ENCODE peak calls at places on chromosomes 3 and 15, in five cellular contexts. O is H1, Y is mesenchymal stem cell, U is neuronal stem cell, V is trophoblast cell. J is an unnamed sample.

GRCh38 chr3:46865034-46865507 is 1.8 kb upstream of the MYL3 start:
- DNase-seq in O (no peak), U (no peak), V (peak), Y (no peak), J (no peak)

GRCh38 chr15:38332711-38333110 is 80.1 kb downstream of the SPRED1 start:
- DNase-seq in U (no peak), O (no peak), V (no peak), Y (no peak), J (no peak)

GRCh38 chr3:129688310-129688895 is 81.9 kb upstream of the PLXND1 start:
- DNase-seq in O (peak), Y (peak), V (no peak), U (peak), J (peak)

GRCh38 chr3:171458056-171458856 is 1.9 kb downstream of the TNIK start:
- DNase-seq in O (no peak), Y (peak), U (peak), V (no peak), J (peak)

GRCh38 chr3:94775746-94776145 is 712.9 kb downstream of the NSUN3 start:
- DNase-seq in U (no peak), V (no peak), Y (no peak), O (no peak), J (no peak)

GRCh38 chr3:43580181-43580580 is 41.6 kb downstream of the ANO10 start:
- DNase-seq in V (peak), U (no peak), Y (no peak), O (no peak), J (no peak)

GRCh38 chr15:70669006-70669602 is 94.3 kb downstream of the UACA start:
- DNase-seq in Y (peak), U (no peak), O (no peak), V (no peak), J (no peak)

GRCh38 chr15:67193223-67194009 is 61.0 kb downstream of the AAGAB start:
- DNase-seq in V (peak), Y (no peak), O (peak), U (no peak), J (no peak)

DNA sequence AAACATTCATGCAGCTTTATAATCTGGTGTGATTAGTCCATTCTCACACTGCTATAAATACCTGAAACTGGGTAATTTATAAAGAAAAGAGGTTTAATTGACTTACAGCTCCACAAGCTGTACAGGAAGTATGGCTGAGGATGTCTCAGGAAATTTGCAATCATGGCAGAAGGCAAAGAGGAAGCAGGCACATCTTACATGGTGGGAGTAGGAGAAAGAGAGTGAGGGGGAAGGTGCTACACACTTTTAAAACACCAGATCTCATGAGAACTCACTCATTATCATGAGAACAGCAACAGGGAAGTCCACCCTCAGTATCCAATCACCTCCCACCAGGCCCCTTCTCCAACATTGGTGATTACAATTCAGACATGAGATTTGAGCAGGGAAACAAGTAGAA is 24.0 kb upstream of the ACP3 start:
- DNase-seq in V (no peak), Y (no peak), U (no peak), O (no peak), J (no peak)
- H2BK12ac ChIP-seq in V (no peak), Y (no peak), U (no peak), O (no peak), J (no peak)

DNA sequence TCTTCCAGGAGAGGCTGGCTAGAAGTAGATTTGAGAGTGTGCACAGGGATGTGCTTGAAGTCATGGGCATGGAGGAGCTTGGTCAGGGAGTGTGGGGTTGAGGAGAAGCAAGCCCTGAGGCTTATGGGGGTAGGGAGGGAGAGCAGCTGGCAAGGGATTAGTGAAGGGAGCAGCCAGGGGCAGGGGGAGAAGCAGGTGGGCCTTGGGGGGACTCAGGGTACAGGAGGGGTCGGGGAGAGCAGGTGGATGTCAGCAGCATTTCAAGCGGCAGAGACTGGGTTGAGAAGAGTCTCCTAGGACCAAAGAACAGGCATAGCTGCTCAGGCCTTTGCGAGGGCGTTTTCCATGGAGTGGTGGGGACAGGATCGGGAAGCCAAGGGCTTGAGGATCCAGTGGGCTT is 3.4 kb upstream of the LMAN1L start:
- DNase-seq in U (no peak), Y (no peak), O (no peak), V (no peak), J (no peak)
- H2BK12ac ChIP-seq in U (no peak), Y (no peak), O (peak), V (no peak), J (no peak)

GRCh38 chr3:37604336-37604833 is 257.3 kb upstream of the CTDSPL start:
- DNase-seq in V (no peak), U (no peak), O (no peak), Y (no peak), J (no peak)
- H2BK12ac ChIP-seq in V (no peak), U (no peak), O (no peak), Y (no peak), J (no peak)

GRCh38 chr3:38116471-38117162 is 20.3 kb downstream of the ACAA1 start:
- DNase-seq in Y (no peak), U (no peak), V (no peak), O (no peak), J (no peak)

GRCh38 chr3:38115645-38116427 is 21.1 kb downstream of the ACAA1 start:
- DNase-seq in O (no peak), V (no peak), Y (no peak), U (no peak), J (no peak)

GRCh38 chr3:38114875-38115644 is 21.9 kb downstream of the ACAA1 start:
- DNase-seq in Y (no peak), O (no peak), U (no peak), V (no peak), J (peak)

GRCh38 chr3:38112378-38112761 is 24.6 kb downstream of the ACAA1 start:
- DNase-seq in O (no peak), Y (no peak), V (no peak), U (no peak), J (no peak)

DNA sequence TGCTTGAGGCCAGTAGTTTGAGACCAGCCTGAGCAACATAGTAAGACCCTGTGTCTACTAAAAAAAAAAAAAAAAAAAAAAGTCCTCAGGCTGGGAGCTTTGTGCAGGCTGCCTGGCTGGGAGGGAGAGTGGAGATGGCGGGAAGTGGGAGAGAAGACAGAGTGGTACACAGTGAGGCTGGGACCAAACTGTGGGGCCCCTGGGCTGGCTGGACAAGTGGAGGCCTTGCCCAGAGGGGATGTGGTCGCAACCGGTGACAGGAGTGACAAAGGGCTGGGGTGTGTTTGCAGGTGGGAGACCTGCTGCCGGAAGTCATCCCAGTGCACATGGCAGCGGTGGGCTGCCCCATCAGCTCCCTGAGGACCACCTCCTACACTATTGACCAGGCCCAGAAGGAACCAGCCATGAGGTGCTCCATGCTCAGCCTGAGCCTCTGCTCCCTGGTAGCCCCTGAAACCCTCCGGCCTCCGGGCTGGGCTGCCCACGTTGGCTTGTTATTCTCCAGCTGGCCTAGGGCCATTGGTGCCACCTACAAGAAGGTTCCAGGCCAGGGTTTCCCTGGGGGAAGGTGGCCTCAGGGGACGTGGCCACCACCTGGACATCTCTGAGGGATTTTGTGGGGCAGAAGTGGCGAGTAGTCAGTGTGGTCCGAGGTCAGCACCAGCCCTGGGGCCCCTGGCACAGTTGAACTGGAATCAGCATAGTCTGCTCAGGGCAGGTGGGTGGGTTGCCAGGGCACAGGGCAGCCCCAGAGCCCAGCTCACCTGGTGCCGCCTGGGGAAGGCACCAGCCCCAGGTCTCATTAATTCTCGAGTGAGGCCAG is 22.7 kb downstream of the ACAA1 start:
- DNase-seq in V (no peak), O (no peak), Y (no peak), U (no peak), J (peak)
- H2BK12ac ChIP-seq in V (no peak), O (no peak), Y (no peak), U (no peak), J (no peak)

GRCh38 chr3:150583028-150583427 is 20.1 kb upstream of the SELENOT start:
- DNase-seq in V (no peak), Y (no peak), O (no peak), U (no peak), J (no peak)
- H2BK12ac ChIP-seq in V (no peak), Y (no peak), O (no peak), U (no peak), J (no peak)

GRCh38 chr3:39434574-39434973 is 28.1 kb downstream of the RPSA start:
- DNase-seq in U (no peak), O (no peak), Y (no peak), V (no peak), J (no peak)
- H2BK12ac ChIP-seq in U (no peak), O (no peak), Y (no peak), V (no peak), J (no peak)

DNA sequence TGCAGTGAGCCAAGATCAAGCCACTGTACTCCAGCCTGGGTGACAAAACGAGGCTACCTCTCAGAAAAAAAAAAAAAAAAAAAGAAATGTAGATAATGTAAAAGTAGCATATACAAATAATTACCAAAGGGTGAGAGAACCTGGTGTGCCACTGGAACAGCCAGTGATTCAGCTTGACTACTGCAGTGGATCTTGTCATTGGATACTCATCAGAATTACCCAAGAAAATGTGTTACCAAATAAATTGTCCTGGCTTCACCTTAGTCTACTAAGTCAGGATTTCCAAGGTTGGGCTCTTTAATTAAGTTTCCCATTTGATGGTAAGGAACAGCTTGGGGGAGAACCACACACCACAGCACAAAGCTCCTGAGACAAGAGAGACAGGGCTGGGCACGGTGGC is 1.5 kb downstream of the NICN1 start:
- DNase-seq in O (no peak), U (no peak), Y (no peak), V (no peak), J (no peak)
- H2BK12ac ChIP-seq in O (no peak), U (no peak), Y (no peak), V (no peak), J (no peak)